ENCODE peak calls at places on chromosomes 3 and 15, in four cellular contexts. X is left ventricle myocardium inferior, M is iPS DF 6.9, S is tibial artery. G is an unnamed sample.

GRCh38 chr3:39211332-39212130 is 19.1 kb upstream of the XIRP1 start:
- DNase-seq in S (no peak), X (no peak), M (peak; percentile 35), G (no peak)

GRCh38 chr15:70345251-70346019 is 247.7 kb upstream of the TLE3 start:
- DNase-seq in M (no peak), S (no peak), X (no peak), G (no peak)

GRCh38 chr15:74752486-74753395 is 4.1 kb downstream of the CYP1A2 start:
- DNase-seq in S (no peak), M (no peak), X (no peak), G (peak; percentile 2)

GRCh38 chr15:84818221-84819131 is 1.3 kb downstream of the ALPK3 start:
- DNase-seq in M (no peak), S (peak; percentile 85), X (no peak), G (no peak)

GRCh38 chr3:144055604-144056003 is 84.0 kb downstream of the DIPK2A start:
- DNase-seq in X (no peak), S (no peak), M (no peak), G (no peak)

GRCh38 chr15:66950114-66950513 is 115.3 kb upstream of the SMAD3 start:
- DNase-seq in S (no peak), X (no peak), M (no peak), G (no peak)

GRCh38 chr15:65323071-65323511 is 18.6 kb downstream of the RNU5B-1 start:
- DNase-seq in X (peak; percentile 77), M (no peak), S (no peak), G (peak; percentile 46)

GRCh38 chr3:127836004-127836882 is 13.9 kb upstream of the MGLL start:
- DNase-seq in X (no peak), M (no peak), S (no peak), G (no peak)

GRCh38 chr15:39426552-39427532 is 154.0 kb upstream of the THBS1 start:
- DNase-seq in S (peak; percentile 75), X (peak; percentile 40), M (no peak), G (peak; percentile 76)

GRCh38 chr3:119652306-119653033 is 7.9 kb downstream of the POPDC2 start:
- DNase-seq in X (peak; percentile 59), S (no peak), M (no peak), G (no peak)

GRCh38 chr3:61979645-61980430 is 393.5 kb downstream of the FEZF2 start:
- DNase-seq in X (no peak), S (no peak), M (no peak), G (no peak)

GRCh38 chr3:125110016-125110875 is 54.4 kb upstream of the HEG1 start:
- DNase-seq in M (no peak), X (no peak), S (no peak), G (peak; percentile 95)

GRCh38 chr3:145716519-145716918 is 444.5 kb downstream of the PLOD2 start:
- DNase-seq in X (no peak), S (no peak), M (no peak), G (peak; percentile 31)

GRCh38 chr15:35436422-35436821 is 109.5 kb downstream of the DPH6 start:
- DNase-seq in M (no peak), S (no peak), X (no peak), G (no peak)

GRCh38 chr15:66819084-66819483 is 117.0 kb downstream of the SMAD6 start:
- DNase-seq in X (no peak), M (no peak), S (peak; percentile 13), G (no peak)

GRCh38 chr15:71092056-71092600 is 23.1 kb upstream of the THSD4 start:
- DNase-seq in M (no peak), S (no peak), X (no peak), G (no peak)

GRCh38 chr3:30145281-30145680 is 461.1 kb upstream of the TGFBR2 start:
- DNase-seq in X (no peak), M (no peak), S (no peak), G (no peak)

GRCh38 chr3:124916837-124917409 is 17.6 kb downstream of the MUC13 start:
- DNase-seq in X (peak; percentile 20), S (no peak), M (no peak), G (no peak)

GRCh38 chr3:135329479-135329878 is 534.4 kb downstream of the EPHB1 start:
- DNase-seq in M (no peak), S (no peak), X (peak; percentile 26), G (no peak)

GRCh38 chr3:96101013-96101412 is 713.4 kb upstream of the EPHA6 start:
- DNase-seq in X (no peak), S (no peak), M (no peak), G (no peak)

GRCh38 chr15:64251121-64251520 is 88.3 kb upstream of the PPIB start:
- DNase-seq in S (no peak), X (no peak), M (no peak), G (no peak)

GRCh38 chr3:59334585-59334984 is 284.8 kb upstream of the CFAP20DC start:
- DNase-seq in S (no peak), X (no peak), M (no peak), G (no peak)

GRCh38 chr3:52444860-52445793 is at the start of gene SEMA3G:
- DNase-seq in M (peak; percentile 57), X (peak; percentile 79), S (peak; percentile 85), G (no peak)

GRCh38 chr15:28098766-28099554 is at the start of gene OCA2:
- DNase-seq in X (peak; percentile 53), S (peak; percentile 80), M (no peak), G (no peak)

GRCh38 chr3:141448606-141449216 is 38.1 kb upstream of the RASA2 start:
- DNase-seq in S (no peak), M (no peak), X (no peak), G (no peak)

GRCh38 chr15:88624156-88624970 is 3.2 kb downstream of the AEN start:
- DNase-seq in S (no peak), M (no peak), X (no peak), G (no peak)

GRCh38 chr15:81523867-81524266 is 149.9 kb upstream of the TMC3 start:
- DNase-seq in M (no peak), X (no peak), S (no peak), G (no peak)

GRCh38 chr15:41291065-41291631 is 41.2 kb downstream of the OIP5 start:
- DNase-seq in M (no peak), X (no peak), S (no peak), G (no peak)

GRCh38 chr15:89358755-89359439 is 24.3 kb upstream of the POLG start:
- DNase-seq in X (peak; percentile 68), M (no peak), S (peak; percentile 81), G (peak; percentile 9)

GRCh38 chr3:160134454-160134853 is 90.8 kb upstream of the C3orf80 start:
- DNase-seq in S (no peak), M (no peak), X (no peak), G (no peak)

GRCh38 chr3:44845528-44846520 is 15.9 kb upstream of the TMEM42 start:
- DNase-seq in S (no peak), M (no peak), X (peak; percentile 45), G (peak; percentile 10)

GRCh38 chr3:179037361-179037760 is 34.2 kb downstream of the ZMAT3 start:
- DNase-seq in X (peak; percentile 48), M (no peak), S (peak; percentile 85), G (peak; percentile 48)

GRCh38 chr3:124345845-124346244 is 353.9 kb upstream of the ROPN1 start:
- DNase-seq in S (no peak), X (no peak), M (no peak), G (no peak)

GRCh38 chr3:66830301-66830700 is 167.8 kb upstream of the KBTBD8 start:
- DNase-seq in X (no peak), S (no peak), M (no peak), G (no peak)

GRCh38 chr15:27845535-27846369 is 253.4 kb downstream of the OCA2 start:
- DNase-seq in M (no peak), S (no peak), X (no peak), G (no peak)

GRCh38 chr3:132464066-132464465 is 46.8 kb downstream of the DNAJC13 start:
- DNase-seq in X (no peak), S (no peak), M (no peak), G (no peak)

GRCh38 chr3:54706783-54707182 is 221.1 kb downstream of the LRTM1 start:
- DNase-seq in X (no peak), S (no peak), M (no peak), G (no peak)

GRCh38 chr3:54712539-54712938 is 215.3 kb downstream of the LRTM1 start:
- DNase-seq in X (no peak), M (no peak), S (no peak), G (no peak)

GRCh38 chr3:54713031-54713430 is 214.8 kb downstream of the LRTM1 start:
- DNase-seq in S (no peak), M (no peak), X (no peak), G (no peak)

GRCh38 chr3:54710954-54711353 is 216.9 kb downstream of the LRTM1 start:
- DNase-seq in X (no peak), S (no peak), M (no peak), G (no peak)

GRCh38 chr3:54709785-54710184 is 218.1 kb downstream of the LRTM1 start:
- DNase-seq in S (no peak), M (no peak), X (no peak), G (no peak)
- H3K4me3 ChIP-seq in S (no peak overlapping the region), M (no peak overlapping the region), X (no peak overlapping the region), G (no peak overlapping the region)

GRCh38 chr3:60756636-60757035 is 494.6 kb downstream of the FHIT start:
- DNase-seq in M (no peak), X (no peak), S (no peak), G (no peak)
- H3K4me3 ChIP-seq in M (no peak overlapping the region), X (no peak overlapping the region), S (no peak overlapping the region), G (no peak overlapping the region)

GRCh38 chr3:16841906-16842709 is 42.6 kb upstream of the PLCL2 start:
- DNase-seq in X (peak; percentile 40), S (no peak), M (no peak), G (no peak)
- H3K4me3 ChIP-seq in X (no peak overlapping the region), S (no peak overlapping the region), M (no peak overlapping the region), G (no peak overlapping the region)

GRCh38 chr3:138187296-138188012 is at the start of gene ARMC8:
- DNase-seq in S (peak; percentile 74), X (peak; percentile 63), M (no peak), G (peak; percentile 45)

GRCh38 chr3:138188013-138188352 is 882 bp downstream of the ARMC8 start:
- DNase-seq in S (peak; percentile 70), M (no peak), X (no peak), G (peak; percentile 70)

GRCh38 chr3:138186803-138187295 is 252 bp upstream of the ARMC8 start:
- DNase-seq in S (peak; percentile 94), M (no peak), X (peak; percentile 93), G (no peak)

GRCh38 chr3:138184994-138185393 is 2.1 kb upstream of the ARMC8 start:
- DNase-seq in M (no peak), S (no peak), X (no peak), G (no peak)

GRCh38 chr3:138186216-138186615 is 885 bp upstream of the ARMC8 start:
- DNase-seq in S (no peak), X (no peak), M (no peak), G (no peak)
- H3K4me3 ChIP-seq in S (peak overlapping the region; percentile 69), X (peak overlapping the region; percentile 93), M (no peak overlapping the region), G (peak overlapping the region; percentile 80)

GRCh38 chr3:9316881-9317341 is 45.9 kb upstream of the THUMPD3 start:
- DNase-seq in M (peak; percentile 7), S (no peak), X (no peak), G (peak; percentile 35)
- H3K4me3 ChIP-seq in M (no peak overlapping the region), S (peak overlapping the region; percentile 52), X (peak overlapping the region; percentile 54), G (peak overlapping the region; percentile 31)